ENCODE peak calls at places on chromosome 3, in ten cellular contexts. S is esophagus squamous epithelium, J is brain microvascular endothelial cell, B is body of pancreas, Q is MM.1S, D is WERI-Rb-1, C is mammary epithelial cell, W is ascending aorta, K is fibroblast of lung, O is right atrium auricular region. P is an unnamed sample.
A peak's percentile ranks its signal among the peaks of the same experiment; 100 is the strongest.

GRCh38 chr3:160686955-160687535 is 10.1 kb downstream of the ARL14 start:
- DNase-seq in O (no peak), D (no peak), W (no peak), J (no peak), C (no peak), Q (peak; percentile 56), B (no peak), S (no peak), K (peak; percentile 50), P (no peak)

GRCh38 chr3:58837863-58838255 is 171.3 kb upstream of the FAM3D start:
- DNase-seq in K (no peak), C (peak; percentile 6), S (no peak), B (no peak), D (no peak), J (no peak), Q (no peak), O (no peak), W (no peak), P (no peak)

GRCh38 chr3:32583708-32584107 is 13.1 kb upstream of the DYNC1LI1 start:
- DNase-seq in Q (no peak), C (no peak), B (no peak), O (no peak), D (no peak), S (no peak), K (no peak), J (no peak), W (no peak), P (peak; percentile 75)

GRCh38 chr3:64359735-64360134 is 134.5 kb upstream of the PRICKLE2 start:
- DNase-seq in C (no peak), B (no peak), J (no peak), W (no peak), K (no peak), S (no peak), D (no peak), O (no peak), Q (peak; percentile 80), P (no peak)

GRCh38 chr3:182692685-182693084 is 100.6 kb upstream of the ATP11B start:
- DNase-seq in S (no peak), C (no peak), D (no peak), J (no peak), O (no peak), B (no peak), K (no peak), W (no peak), Q (peak; percentile 28), P (no peak)

GRCh38 chr3:172595648-172596393 is 72.6 kb upstream of the TNFSF10 start:
- DNase-seq in C (peak; percentile 65), S (no peak), D (peak; percentile 24), J (peak; percentile 23), O (no peak), B (peak; percentile 44), W (no peak), Q (peak; percentile 90), K (peak; percentile 55), P (no peak)

GRCh38 chr3:13018039-13018431 is 55.2 kb downstream of the IQSEC1 start:
- DNase-seq in J (no peak), K (no peak), S (no peak), W (no peak), D (peak; percentile 37), C (no peak), B (no peak), O (no peak), Q (no peak), P (no peak)

GRCh38 chr3:126659915-126660886 is 5.3 kb upstream of the TXNRD3 start:
- DNase-seq in B (no peak), S (no peak), W (no peak), K (no peak), O (no peak), J (no peak), D (no peak), C (peak; percentile 6), Q (peak; percentile 42), P (no peak)

GRCh38 chr3:38725726-38726410 is 76.4 kb upstream of the SCN5A start:
- DNase-seq in W (no peak), B (no peak), O (no peak), J (peak; percentile 36), K (peak; percentile 20), C (no peak), D (no peak), S (no peak), Q (no peak), P (peak; percentile 21)

GRCh38 chr3:14923476-14923875 is 23.9 kb upstream of the NR2C2 start:
- DNase-seq in W (no peak), Q (no peak), B (no peak), D (no peak), O (no peak), C (no peak), S (no peak), K (no peak), J (no peak), P (no peak)

GRCh38 chr3:55485208-55485791 is 1.8 kb downstream of the WNT5A start:
- DNase-seq in D (peak; percentile 76), Q (peak; percentile 87), O (peak; percentile 79), J (peak; percentile 69), C (peak; percentile 62), S (no peak), W (no peak), B (peak; percentile 84), K (peak; percentile 89), P (no peak)

GRCh38 chr3:55483196-55484095 is 3.7 kb downstream of the WNT5A start:
- DNase-seq in Q (no peak), J (no peak), D (peak; percentile 36), C (no peak), S (no peak), O (no peak), W (no peak), B (no peak), K (peak; percentile 27), P (no peak)

GRCh38 chr3:55484191-55484644 is 2.9 kb downstream of the WNT5A start:
- DNase-seq in D (no peak), S (no peak), J (no peak), C (no peak), B (no peak), Q (no peak), W (no peak), O (no peak), K (peak; percentile 19), P (no peak)

GRCh38 chr3:55486101-55486856 is 827 bp downstream of the WNT5A start:
- DNase-seq in O (no peak), C (peak; percentile 49), Q (peak; percentile 41), D (peak; percentile 53), S (no peak), W (no peak), K (peak; percentile 83), J (peak; percentile 78), B (peak; percentile 76), P (no peak)

DNA sequence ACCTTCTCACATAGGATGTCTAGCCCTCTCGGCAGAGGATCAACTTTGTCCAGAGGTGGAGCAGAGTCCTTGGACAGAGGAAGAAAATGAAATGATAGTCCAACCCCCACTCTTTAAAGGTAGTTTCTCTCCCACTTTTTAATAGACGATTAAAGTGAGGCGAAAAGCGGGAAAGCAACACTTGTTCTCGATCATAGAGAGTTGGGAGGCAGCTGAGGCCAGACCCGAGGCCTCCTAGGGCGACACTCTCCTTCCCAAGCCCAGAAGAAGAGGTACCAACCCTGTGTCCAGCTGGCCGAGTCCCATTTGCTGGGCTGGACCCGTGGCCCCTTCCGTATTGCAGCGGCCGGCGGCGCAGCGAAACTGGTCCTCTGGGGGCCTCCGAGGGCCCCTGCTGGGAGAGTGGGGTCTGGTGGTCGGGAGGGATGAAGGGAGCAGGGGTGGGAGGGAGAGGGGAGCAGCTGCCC is 2.3 kb downstream of the WNT5A start:
- DNase-seq in Q (no peak), S (no peak), W (no peak), O (no peak), J (no peak), D (no peak), K (peak; percentile 45), C (no peak), B (no peak), P (no peak)
- H3K4me3 ChIP-seq in Q (peak overlapping the region; percentile 43), S (peak overlapping the region; percentile 76), W (peak overlapping the region; percentile 65), O (peak overlapping the region; percentile 70), J (peak overlapping the region; percentile 90), D (no peak overlapping the region), K (peak overlapping the region; percentile 61), C (peak overlapping the region; percentile 80), B (no peak overlapping the region), P (peak overlapping the region; percentile 68)

GRCh38 chr3:108459225-108459624 is 51.2 kb downstream of the MYH15 start:
- DNase-seq in C (no peak), Q (no peak), J (no peak), K (no peak), S (no peak), O (no peak), W (no peak), B (no peak), D (no peak), P (no peak)

GRCh38 chr3:108461641-108462040 is 48.8 kb downstream of the MYH15 start:
- DNase-seq in K (peak; percentile 15), Q (peak; percentile 41), S (no peak), W (no peak), J (no peak), O (no peak), C (no peak), D (peak; percentile 27), B (no peak), P (no peak)

GRCh38 chr3:108468577-108468976 is 41.8 kb downstream of the MYH15 start:
- DNase-seq in O (no peak), S (no peak), D (no peak), W (no peak), Q (no peak), K (no peak), J (no peak), C (no peak), B (no peak), P (no peak)

DNA sequence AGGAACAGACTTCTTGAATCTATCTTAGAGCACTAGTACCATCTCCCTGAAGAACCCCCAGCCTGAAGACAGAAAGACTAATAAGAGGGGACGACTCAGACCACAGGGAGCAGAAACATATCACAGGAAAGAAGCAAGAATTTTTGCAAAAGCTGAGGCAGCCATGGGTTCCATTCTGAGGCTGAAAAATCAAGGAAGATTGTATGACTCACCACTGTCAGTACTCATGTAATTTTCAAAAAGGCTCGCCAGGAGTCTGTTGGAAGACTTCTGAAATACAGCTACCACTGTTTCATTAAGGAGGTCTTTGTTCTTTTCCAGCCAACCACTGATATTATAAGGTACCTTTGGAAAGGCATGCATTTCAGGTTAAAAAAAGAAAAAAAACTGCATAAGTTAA is 47.5 kb downstream of the MYH15 start:
- DNase-seq in S (no peak), C (peak; percentile 19), W (no peak), K (peak; percentile 29), D (no peak), J (peak; percentile 31), O (no peak), B (no peak), Q (no peak), P (no peak)
- TF ChIP-seq CTCF in S (no peak), C (no peak), W (no peak), K (no peak), D (no peak), J (peak; percentile 4), O (no peak), B (no peak), Q (no peak), P (peak; percentile 3)

GRCh38 chr3:48294611-48295263 is 38.7 kb downstream of the SPINK8 start:
- DNase-seq in D (no peak), K (no peak), W (no peak), B (no peak), S (no peak), O (no peak), C (no peak), Q (no peak), J (no peak), P (no peak)
- H3K36me3 ChIP-seq in D (peaks cover 36% of the 10 kb centered on the region), K (peaks cover 15% of the 10 kb centered on the region), W (peaks cover 43% of the 10 kb centered on the region), B (peaks cover 11% of the 10 kb centered on the region), S (peaks cover 82% of the 10 kb centered on the region), O (peaks cover 43% of the 10 kb centered on the region), C (peaks cover 25% of the 10 kb centered on the region), Q (no peaks in the 10 kb centered on the region), J (peaks cover 24% of the 10 kb centered on the region), P (peaks cover 15% of the 10 kb centered on the region)

GRCh38 chr3:17320266-17320665 is 422.2 kb downstream of the TBC1D5 start:
- DNase-seq in W (no peak), K (peak; percentile 24), S (no peak), J (no peak), O (no peak), Q (no peak), D (no peak), B (no peak), C (no peak), P (no peak)
- H3K4me3 ChIP-seq in W (no peak overlapping the region), K (no peak overlapping the region), S (no peak overlapping the region), J (no peak overlapping the region), O (no peak overlapping the region), Q (no peak overlapping the region), D (no peak overlapping the region), B (no peak overlapping the region), C (no peak overlapping the region), P (no peak overlapping the region)

P was measured in BJ.